ENCODE peak calls at places on chromosomes 2 and 18, in seven cellular contexts. One of them, this sample, is unnamed.
A peak's percentile ranks its signal among the peaks of the same experiment; 100 is the strongest.

GRCh38 chr18:44878335-44878734 is 197.6 kb downstream of the SETBP1 start:
- DNase-seq in left cardiac atrium: no peak
- DNase-seq in AG08396: no peak
- DNase-seq in Calu3: no peak
- DNase-seq in NCI-H524: no peak
- DNase-seq in T-helper 9 cell: no peak
- DNase-seq in retinal pigment epithelial cell: no peak
- DNase-seq in this sample: no peak

GRCh38 chr18:79587298-79588125 is 92.1 kb upstream of the CTDP1 start:
- DNase-seq in NCI-H524: no peak
- DNase-seq in retinal pigment epithelial cell: no peak
- DNase-seq in AG08396: no peak
- DNase-seq in Calu3: no peak
- DNase-seq in T-helper 9 cell: no peak
- DNase-seq in left cardiac atrium: peak; percentile 20
- DNase-seq in this sample: no peak

GRCh38 chr2:37323770-37324535 is 680 bp downstream of the PRKD3 start:
- DNase-seq in AG08396: no peak
- DNase-seq in Calu3: peak; percentile 10
- DNase-seq in left cardiac atrium: peak; percentile 55
- DNase-seq in retinal pigment epithelial cell: no peak
- DNase-seq in NCI-H524: no peak
- DNase-seq in T-helper 9 cell: peak; percentile 20
- DNase-seq in this sample: peak; percentile 39

GRCh38 chr2:189661957-189662321 is 680 bp downstream of the ASNSD1 start:
- DNase-seq in left cardiac atrium: no peak
- DNase-seq in T-helper 9 cell: no peak
- DNase-seq in NCI-H524: no peak
- DNase-seq in AG08396: no peak
- DNase-seq in retinal pigment epithelial cell: no peak
- DNase-seq in Calu3: no peak
- DNase-seq in this sample: no peak

GRCh38 chr2:151027147-151027546 is 234.5 kb downstream of the RBM43 start:
- DNase-seq in AG08396: no peak
- DNase-seq in NCI-H524: no peak
- DNase-seq in T-helper 9 cell: no peak
- DNase-seq in Calu3: no peak
- DNase-seq in left cardiac atrium: no peak
- DNase-seq in retinal pigment epithelial cell: no peak
- DNase-seq in this sample: no peak

GRCh38 chr2:165469417-165469816 is at the start of gene CSRNP3:
- DNase-seq in AG08396: peak; percentile 41
- DNase-seq in NCI-H524: peak; percentile 90
- DNase-seq in left cardiac atrium: peak; percentile 46
- DNase-seq in T-helper 9 cell: no peak
- DNase-seq in Calu3: peak; percentile 66
- DNase-seq in retinal pigment epithelial cell: peak; percentile 76
- DNase-seq in this sample: no peak

GRCh38 chr18:62973689-62974088 is 258.3 kb downstream of the PHLPP1 start:
- DNase-seq in AG08396: no peak
- DNase-seq in NCI-H524: no peak
- DNase-seq in T-helper 9 cell: no peak
- DNase-seq in Calu3: no peak
- DNase-seq in left cardiac atrium: no peak
- DNase-seq in retinal pigment epithelial cell: no peak
- DNase-seq in this sample: no peak

GRCh38 chr2:73984203-73984921 is at the start of gene TET3:
- DNase-seq in AG08396: peak; percentile 73
- DNase-seq in left cardiac atrium: peak; percentile 60
- DNase-seq in Calu3: peak; percentile 73
- DNase-seq in NCI-H524: no peak
- DNase-seq in T-helper 9 cell: peak; percentile 62
- DNase-seq in retinal pigment epithelial cell: no peak
- DNase-seq in this sample: peak; percentile 69

GRCh38 chr2:99765919-99766318 is 276.1 kb upstream of the REV1 start:
- DNase-seq in AG08396: no peak
- DNase-seq in T-helper 9 cell: no peak
- DNase-seq in NCI-H524: no peak
- DNase-seq in Calu3: no peak
- DNase-seq in left cardiac atrium: no peak
- DNase-seq in retinal pigment epithelial cell: no peak
- DNase-seq in this sample: no peak

GRCh38 chr18:77608807-77609206 is 359.2 kb downstream of the GALR1 start:
- DNase-seq in retinal pigment epithelial cell: no peak
- DNase-seq in NCI-H524: no peak
- DNase-seq in T-helper 9 cell: no peak
- DNase-seq in Calu3: no peak
- DNase-seq in AG08396: no peak
- DNase-seq in left cardiac atrium: no peak
- DNase-seq in this sample: no peak

GRCh38 chr2:173400760-173401159 is 46.1 kb downstream of the CDCA7 start:
- DNase-seq in left cardiac atrium: no peak
- DNase-seq in retinal pigment epithelial cell: no peak
- DNase-seq in AG08396: no peak
- DNase-seq in Calu3: peak; percentile 21
- DNase-seq in T-helper 9 cell: no peak
- DNase-seq in NCI-H524: peak; percentile 35
- DNase-seq in this sample: no peak

GRCh38 chr18:4224031-4224704 is 230.9 kb downstream of the DLGAP1 start:
- DNase-seq in left cardiac atrium: no peak
- DNase-seq in retinal pigment epithelial cell: no peak
- DNase-seq in Calu3: no peak
- DNase-seq in NCI-H524: no peak
- DNase-seq in T-helper 9 cell: no peak
- DNase-seq in AG08396: no peak
- DNase-seq in this sample: no peak

GRCh38 chr2:190340369-190340768 is 3.0 kb upstream of the INPP1 start:
- DNase-seq in left cardiac atrium: no peak
- DNase-seq in retinal pigment epithelial cell: no peak
- DNase-seq in AG08396: no peak
- DNase-seq in T-helper 9 cell: no peak
- DNase-seq in Calu3: peak; percentile 33
- DNase-seq in NCI-H524: no peak
- DNase-seq in this sample: no peak

GRCh38 chr2:191289049-191289448 is 43.8 kb downstream of the MYO1B start:
- DNase-seq in left cardiac atrium: no peak
- DNase-seq in retinal pigment epithelial cell: no peak
- DNase-seq in Calu3: no peak
- DNase-seq in AG08396: no peak
- DNase-seq in T-helper 9 cell: no peak
- DNase-seq in NCI-H524: no peak
- DNase-seq in this sample: no peak

GRCh38 chr2:64018715-64019082 is 529 bp downstream of the VPS54 start:
- DNase-seq in NCI-H524: no peak
- DNase-seq in T-helper 9 cell: no peak
- DNase-seq in AG08396: peak; percentile 52
- DNase-seq in Calu3: no peak
- DNase-seq in retinal pigment epithelial cell: no peak
- DNase-seq in left cardiac atrium: peak; percentile 63
- DNase-seq in this sample: peak; percentile 26

GRCh38 chr2:46413111-46413510 is 66.3 kb upstream of the TMEM247 start:
- DNase-seq in AG08396: no peak
- DNase-seq in Calu3: no peak
- DNase-seq in NCI-H524: no peak
- DNase-seq in retinal pigment epithelial cell: no peak
- DNase-seq in left cardiac atrium: no peak
- DNase-seq in T-helper 9 cell: no peak
- DNase-seq in this sample: no peak

GRCh38 chr2:64636105-64636873 is 17.4 kb downstream of the SERTAD2 start:
- DNase-seq in NCI-H524: no peak
- DNase-seq in left cardiac atrium: no peak
- DNase-seq in T-helper 9 cell: no peak
- DNase-seq in Calu3: no peak
- DNase-seq in retinal pigment epithelial cell: no peak
- DNase-seq in AG08396: no peak
- DNase-seq in this sample: no peak

GRCh38 chr2:200525066-200525465 is 941 bp upstream of the SGO2 start:
- DNase-seq in T-helper 9 cell: no peak
- DNase-seq in Calu3: no peak
- DNase-seq in left cardiac atrium: no peak
- DNase-seq in AG08396: no peak
- DNase-seq in NCI-H524: no peak
- DNase-seq in retinal pigment epithelial cell: no peak
- DNase-seq in this sample: no peak

GRCh38 chr2:188293601-188294482 is 2.2 kb downstream of the GULP1 start:
- DNase-seq in Calu3: peak; percentile 72
- DNase-seq in T-helper 9 cell: no peak
- DNase-seq in retinal pigment epithelial cell: no peak
- DNase-seq in NCI-H524: peak; percentile 28
- DNase-seq in left cardiac atrium: peak; percentile 72
- DNase-seq in AG08396: peak; percentile 29
- DNase-seq in this sample: no peak

GRCh38 chr2:147468349-147468748 is 376.5 kb upstream of the ACVR2A start:
- DNase-seq in left cardiac atrium: no peak
- DNase-seq in AG08396: no peak
- DNase-seq in NCI-H524: no peak
- DNase-seq in T-helper 9 cell: no peak
- DNase-seq in Calu3: no peak
- DNase-seq in retinal pigment epithelial cell: no peak
- DNase-seq in this sample: no peak

GRCh38 chr2:166677996-166678395 is 183.9 kb upstream of the SCN7A start:
- DNase-seq in Calu3: no peak
- DNase-seq in retinal pigment epithelial cell: no peak
- DNase-seq in T-helper 9 cell: no peak
- DNase-seq in left cardiac atrium: no peak
- DNase-seq in NCI-H524: no peak
- DNase-seq in AG08396: no peak
- DNase-seq in this sample: no peak

GRCh38 chr18:79424008-79424565 is 28.4 kb downstream of the NFATC1 start:
- DNase-seq in Calu3: no peak
- DNase-seq in retinal pigment epithelial cell: no peak
- DNase-seq in left cardiac atrium: peak; percentile 88
- DNase-seq in AG08396: no peak
- DNase-seq in NCI-H524: no peak
- DNase-seq in T-helper 9 cell: no peak
- DNase-seq in this sample: no peak

GRCh38 chr2:45688479-45689298 is 37.2 kb downstream of the PRKCE start:
- DNase-seq in left cardiac atrium: no peak
- DNase-seq in Calu3: no peak
- DNase-seq in T-helper 9 cell: no peak
- DNase-seq in AG08396: no peak
- DNase-seq in NCI-H524: no peak
- DNase-seq in retinal pigment epithelial cell: no peak
- DNase-seq in this sample: no peak

GRCh38 chr18:76256897-76257500 is 238.0 kb downstream of the ZNF516 start:
- DNase-seq in NCI-H524: peak; percentile 31
- DNase-seq in T-helper 9 cell: no peak
- DNase-seq in retinal pigment epithelial cell: peak; percentile 16
- DNase-seq in AG08396: peak; percentile 66
- DNase-seq in Calu3: peak; percentile 37
- DNase-seq in left cardiac atrium: no peak
- DNase-seq in this sample: no peak

GRCh38 chr2:160917850-160918249 is 242.4 kb upstream of the TANK start:
- DNase-seq in left cardiac atrium: no peak
- DNase-seq in retinal pigment epithelial cell: no peak
- DNase-seq in T-helper 9 cell: no peak
- DNase-seq in NCI-H524: no peak
- DNase-seq in AG08396: no peak
- DNase-seq in Calu3: no peak
- DNase-seq in this sample: no peak

GRCh38 chr2:236376566-236377244 is 112.5 kb upstream of the ASB18 start:
- DNase-seq in retinal pigment epithelial cell: no peak
- DNase-seq in NCI-H524: no peak
- DNase-seq in AG08396: no peak
- DNase-seq in T-helper 9 cell: no peak
- DNase-seq in left cardiac atrium: no peak
- DNase-seq in Calu3: peak; percentile 22
- DNase-seq in this sample: no peak

GRCh38 chr2:120874401-120874821 is 138.7 kb downstream of the GLI2 start:
- DNase-seq in Calu3: no peak
- DNase-seq in NCI-H524: no peak
- DNase-seq in left cardiac atrium: no peak
- DNase-seq in T-helper 9 cell: no peak
- DNase-seq in retinal pigment epithelial cell: no peak
- DNase-seq in AG08396: no peak
- DNase-seq in this sample: no peak

GRCh38 chr2:233247744-233248143 is 3.7 kb upstream of the ATG16L1 start:
- DNase-seq in left cardiac atrium: no peak
- DNase-seq in AG08396: no peak
- DNase-seq in NCI-H524: no peak
- DNase-seq in Calu3: peak; percentile 85
- DNase-seq in T-helper 9 cell: peak; percentile 44
- DNase-seq in retinal pigment epithelial cell: no peak
- DNase-seq in this sample: peak; percentile 45

GRCh38 chr2:1976725-1977416 is 232.6 kb upstream of the PXDN start:
- DNase-seq in Calu3: no peak
- DNase-seq in NCI-H524: no peak
- DNase-seq in left cardiac atrium: no peak
- DNase-seq in AG08396: no peak
- DNase-seq in retinal pigment epithelial cell: no peak
- DNase-seq in T-helper 9 cell: no peak
- DNase-seq in this sample: no peak

GRCh38 chr2:30654404-30654803 is 152.8 kb downstream of the CAPN13 start:
- DNase-seq in retinal pigment epithelial cell: no peak
- DNase-seq in left cardiac atrium: no peak
- DNase-seq in Calu3: no peak
- DNase-seq in NCI-H524: no peak
- DNase-seq in T-helper 9 cell: no peak
- DNase-seq in AG08396: no peak
- DNase-seq in this sample: no peak

GRCh38 chr2:70118798-70119454 is 31.6 kb downstream of the PCBP1 start:
- DNase-seq in Calu3: no peak
- DNase-seq in retinal pigment epithelial cell: no peak
- DNase-seq in T-helper 9 cell: no peak
- DNase-seq in NCI-H524: no peak
- DNase-seq in AG08396: no peak
- DNase-seq in left cardiac atrium: no peak
- DNase-seq in this sample: no peak

GRCh38 chr2:237149425-237149824 is 63.7 kb downstream of the COPS8 start:
- DNase-seq in T-helper 9 cell: no peak
- DNase-seq in AG08396: peak; percentile 60
- DNase-seq in left cardiac atrium: no peak
- DNase-seq in retinal pigment epithelial cell: no peak
- DNase-seq in NCI-H524: no peak
- DNase-seq in Calu3: no peak
- DNase-seq in this sample: no peak

GRCh38 chr2:176967911-176968451 is 244.6 kb upstream of the HNRNPA3 start:
- DNase-seq in NCI-H524: no peak
- DNase-seq in AG08396: no peak
- DNase-seq in retinal pigment epithelial cell: no peak
- DNase-seq in Calu3: no peak
- DNase-seq in T-helper 9 cell: no peak
- DNase-seq in left cardiac atrium: no peak
- DNase-seq in this sample: no peak

This sample was measured in T-cell.